ENCODE peak calls at places on chromosomes 7 and 10, in ten cellular contexts. Y is mucosa of descending colon; A is kidney; H is CD4-positive, CD25-positive, alpha-beta regulatory T cell; M is T-cell; V is body of pancreas; F is CD4-positive, alpha-beta T cell; P is stimulated activated CD4-positive, alpha-beta T cell treated with anti-CD3 and anti-CD28 coated beads, Interleukin-1b, Interleukin-23, amount 100 ng/mL, for 1 hour; U is iPS DF 19.7; R is colonic mucosa. T is an unnamed sample.

GRCh38 chr7:155344270-155344617 is 46.6 kb downstream of the INSIG1 start:
- DNase-seq in Y (no peak), A (no peak), H (no peak), M (no peak), V (no peak), F (no peak), P (no peak), U (no peak), R (no peak), T (no peak)

GRCh38 chr10:110820321-110820814 is 51.4 kb upstream of the PDCD4 start:
- DNase-seq in Y (peak), A (no peak), H (no peak), M (no peak), V (peak), F (no peak), P (no peak), U (no peak), R (peak), T (no peak)

GRCh38 chr7:138449580-138449979 is 10.5 kb upstream of the TRIM24 start:
- DNase-seq in Y (no peak), A (no peak), H (no peak), M (peak), V (no peak), F (peak), P (no peak), U (no peak), R (no peak), T (no peak)

GRCh38 chr10:88500656-88501055 is 82.5 kb downstream of the RNLS start:
- DNase-seq in Y (no peak), A (no peak), H (no peak), M (no peak), V (no peak), F (no peak), P (no peak), U (no peak), R (no peak), T (no peak)

GRCh38 chr10:116888380-116889055 is 39.2 kb downstream of the ENO4 start:
- DNase-seq in Y (peak), A (no peak), H (no peak), M (no peak), V (peak), F (no peak), P (no peak), U (peak), R (peak), T (no peak)

GRCh38 chr7:128737867-128738390 is 1.2 kb upstream of the CALU start:
- DNase-seq in Y (no peak), A (no peak), H (no peak), M (no peak), V (no peak), F (no peak), P (no peak), U (no peak), R (no peak), T (no peak)

GRCh38 chr10:106540606-106541005 is 623.9 kb downstream of the SORCS1 start:
- DNase-seq in Y (no peak), A (no peak), H (no peak), M (no peak), V (no peak), F (no peak), P (no peak), U (no peak), R (no peak), T (no peak)

GRCh38 chr7:2279873-2280272 is 34.4 kb downstream of the SNX8 start:
- DNase-seq in Y (no peak), A (no peak), H (no peak), M (no peak), V (no peak), F (no peak), P (no peak), U (no peak), R (no peak), T (no peak)

GRCh38 chr7:127870231-127870907 is 160.9 kb downstream of the LRRC4 start:
- DNase-seq in Y (no peak), A (no peak), H (no peak), M (no peak), V (no peak), F (no peak), P (no peak), U (no peak), R (no peak), T (no peak)